ENCODE peak calls at places on chromosomes 5 and 9, in eight cellular contexts. One of them, this sample, is unnamed.

GRCh38 chr9:60546406-60546805 is 367.8 kb upstream of the SPATA31A5 start:
- DNase-seq in epithelial cell of esophagus: no peak
- DNase-seq in cardiac muscle cell: no peak
- DNase-seq in left lung: no peak
- DNase-seq in lower lobe of right lung: no peak
- DNase-seq in HFF-Myc: no peak
- DNase-seq in transverse colon: no peak
- DNase-seq in cardiac fibroblast: no peak
- DNase-seq in this sample: no peak

GRCh38 chr9:134595014-134595413 is 46.6 kb upstream of the COL5A1 start:
- DNase-seq in epithelial cell of esophagus: no peak
- DNase-seq in cardiac muscle cell: no peak
- DNase-seq in left lung: no peak
- DNase-seq in lower lobe of right lung: no peak
- DNase-seq in HFF-Myc: no peak
- DNase-seq in transverse colon: no peak
- DNase-seq in cardiac fibroblast: no peak
- DNase-seq in this sample: no peak

GRCh38 chr5:14144586-14145355 is 1.6 kb downstream of the TRIO start:
- DNase-seq in epithelial cell of esophagus: peak; percentile 86
- DNase-seq in cardiac muscle cell: peak; percentile 75
- DNase-seq in left lung: peak; percentile 91
- DNase-seq in lower lobe of right lung: peak; percentile 73
- DNase-seq in HFF-Myc: no peak
- DNase-seq in transverse colon: peak; percentile 72
- DNase-seq in cardiac fibroblast: peak; percentile 88
- DNase-seq in this sample: peak; percentile 53

GRCh38 chr5:5409151-5409810 is 13.2 kb upstream of the ICE1 start:
- DNase-seq in epithelial cell of esophagus: peak; percentile 27
- DNase-seq in cardiac muscle cell: no peak
- DNase-seq in left lung: no peak
- DNase-seq in lower lobe of right lung: no peak
- DNase-seq in HFF-Myc: no peak
- DNase-seq in transverse colon: no peak
- DNase-seq in cardiac fibroblast: no peak
- DNase-seq in this sample: no peak

GRCh38 chr5:132266031-132266835 is 8.7 kb downstream of the PDLIM4 start:
- DNase-seq in epithelial cell of esophagus: no peak
- DNase-seq in cardiac muscle cell: no peak
- DNase-seq in left lung: no peak
- DNase-seq in lower lobe of right lung: no peak
- DNase-seq in HFF-Myc: no peak
- DNase-seq in transverse colon: no peak
- DNase-seq in cardiac fibroblast: no peak
- DNase-seq in this sample: no peak

GRCh38 chr5:172713809-172714490 is 57.0 kb downstream of the DUSP1 start:
- DNase-seq in epithelial cell of esophagus: no peak
- DNase-seq in cardiac muscle cell: no peak
- DNase-seq in left lung: no peak
- DNase-seq in lower lobe of right lung: no peak
- DNase-seq in HFF-Myc: no peak
- DNase-seq in transverse colon: no peak
- DNase-seq in cardiac fibroblast: no peak
- DNase-seq in this sample: no peak

GRCh38 chr5:18745988-18746615 is 1111.8 kb downstream of the TAF11L14 start:
- DNase-seq in epithelial cell of esophagus: no peak
- DNase-seq in cardiac muscle cell: no peak
- DNase-seq in left lung: no peak
- DNase-seq in lower lobe of right lung: no peak
- DNase-seq in HFF-Myc: no peak
- DNase-seq in transverse colon: peak; percentile 37
- DNase-seq in cardiac fibroblast: peak; percentile 18
- DNase-seq in this sample: peak; percentile 8

GRCh38 chr9:101995231-101995630 is 256.8 kb upstream of the GRIN3A start:
- DNase-seq in epithelial cell of esophagus: peak; percentile 66
- DNase-seq in cardiac muscle cell: no peak
- DNase-seq in left lung: no peak
- DNase-seq in lower lobe of right lung: no peak
- DNase-seq in HFF-Myc: no peak
- DNase-seq in transverse colon: no peak
- DNase-seq in cardiac fibroblast: peak; percentile 82
- DNase-seq in this sample: no peak

GRCh38 chr9:33785914-33786313 is 9.4 kb upstream of the PRSS3 start:
- DNase-seq in epithelial cell of esophagus: no peak
- DNase-seq in cardiac muscle cell: peak; percentile 41
- DNase-seq in left lung: no peak
- DNase-seq in lower lobe of right lung: no peak
- DNase-seq in HFF-Myc: no peak
- DNase-seq in transverse colon: no peak
- DNase-seq in cardiac fibroblast: peak; percentile 57
- DNase-seq in this sample: no peak

GRCh38 chr5:142915840-142916424 is 145.8 kb downstream of the ARHGAP26 start:
- DNase-seq in epithelial cell of esophagus: peak; percentile 70
- DNase-seq in cardiac muscle cell: no peak
- DNase-seq in left lung: no peak
- DNase-seq in lower lobe of right lung: no peak
- DNase-seq in HFF-Myc: no peak
- DNase-seq in transverse colon: peak; percentile 23
- DNase-seq in cardiac fibroblast: peak; percentile 41
- DNase-seq in this sample: peak; percentile 19

GRCh38 chr5:142839711-142840441 is 69.7 kb downstream of the ARHGAP26 start:
- DNase-seq in epithelial cell of esophagus: no peak
- DNase-seq in cardiac muscle cell: peak; percentile 83
- DNase-seq in left lung: no peak
- DNase-seq in lower lobe of right lung: no peak
- DNase-seq in HFF-Myc: no peak
- DNase-seq in transverse colon: peak; percentile 35
- DNase-seq in cardiac fibroblast: peak; percentile 87
- DNase-seq in this sample: no peak

GRCh38 chr9:17625644-17626388 is 47.0 kb downstream of the SH3GL2 start:
- DNase-seq in epithelial cell of esophagus: peak; percentile 49
- DNase-seq in cardiac muscle cell: no peak
- DNase-seq in left lung: no peak
- DNase-seq in lower lobe of right lung: no peak
- DNase-seq in HFF-Myc: no peak
- DNase-seq in transverse colon: no peak
- DNase-seq in cardiac fibroblast: no peak
- DNase-seq in this sample: no peak

GRCh38 chr5:142295084-142295758 is 29.6 kb downstream of the SPRY4 start:
- DNase-seq in epithelial cell of esophagus: no peak
- DNase-seq in cardiac muscle cell: peak; percentile 45
- DNase-seq in left lung: no peak
- DNase-seq in lower lobe of right lung: no peak
- DNase-seq in HFF-Myc: no peak
- DNase-seq in transverse colon: no peak
- DNase-seq in cardiac fibroblast: peak; percentile 66
- DNase-seq in this sample: no peak

GRCh38 chr9:19028835-19029451 is 4.1 kb downstream of the SAXO1 start:
- DNase-seq in epithelial cell of esophagus: peak; percentile 69
- DNase-seq in cardiac muscle cell: peak; percentile 82
- DNase-seq in left lung: no peak
- DNase-seq in lower lobe of right lung: no peak
- DNase-seq in HFF-Myc: peak; percentile 49
- DNase-seq in transverse colon: peak; percentile 29
- DNase-seq in cardiac fibroblast: peak; percentile 85
- DNase-seq in this sample: peak; percentile 38

GRCh38 chr5:79235578-79236363 is at the start of gene JMY:
- DNase-seq in epithelial cell of esophagus: peak; percentile 84
- DNase-seq in cardiac muscle cell: peak; percentile 87
- DNase-seq in left lung: peak; percentile 93
- DNase-seq in lower lobe of right lung: peak; percentile 91
- DNase-seq in HFF-Myc: peak; percentile 33
- DNase-seq in transverse colon: peak; percentile 90
- DNase-seq in cardiac fibroblast: peak; percentile 79
- DNase-seq in this sample: peak; percentile 67

GRCh38 chr9:137222190-137223077 is at the start of gene RNF208:
- DNase-seq in epithelial cell of esophagus: no peak
- DNase-seq in cardiac muscle cell: no peak
- DNase-seq in left lung: no peak
- DNase-seq in lower lobe of right lung: no peak
- DNase-seq in HFF-Myc: no peak
- DNase-seq in transverse colon: no peak
- DNase-seq in cardiac fibroblast: no peak
- DNase-seq in this sample: no peak

GRCh38 chr9:137220317-137221094 is 1.5 kb downstream of the RNF208 start:
- DNase-seq in epithelial cell of esophagus: no peak
- DNase-seq in cardiac muscle cell: no peak
- DNase-seq in left lung: no peak
- DNase-seq in lower lobe of right lung: no peak
- DNase-seq in HFF-Myc: no peak
- DNase-seq in transverse colon: no peak
- DNase-seq in cardiac fibroblast: no peak
- DNase-seq in this sample: no peak

GRCh38 chr9:137219757-137220316 is 2.2 kb downstream of the RNF208 start:
- DNase-seq in epithelial cell of esophagus: no peak
- DNase-seq in cardiac muscle cell: no peak
- DNase-seq in left lung: no peak
- DNase-seq in lower lobe of right lung: no peak
- DNase-seq in HFF-Myc: no peak
- DNase-seq in transverse colon: no peak
- DNase-seq in cardiac fibroblast: no peak
- DNase-seq in this sample: no peak

GRCh38 chr9:137221477-137222111 is 446 bp downstream of the RNF208 start:
- DNase-seq in epithelial cell of esophagus: no peak
- DNase-seq in cardiac muscle cell: no peak
- DNase-seq in left lung: no peak
- DNase-seq in lower lobe of right lung: no peak
- DNase-seq in HFF-Myc: no peak
- DNase-seq in transverse colon: no peak
- DNase-seq in cardiac fibroblast: no peak
- DNase-seq in this sample: no peak

GRCh38 chr9:137221095-137221374 is 1.0 kb downstream of the RNF208 start:
- DNase-seq in epithelial cell of esophagus: no peak
- DNase-seq in cardiac muscle cell: no peak
- DNase-seq in left lung: no peak
- DNase-seq in lower lobe of right lung: no peak
- DNase-seq in HFF-Myc: no peak
- DNase-seq in transverse colon: no peak
- DNase-seq in cardiac fibroblast: no peak
- DNase-seq in this sample: no peak
- H3K4me3 ChIP-seq in epithelial cell of esophagus: no peak overlapping the region
- H3K4me3 ChIP-seq in cardiac muscle cell: no peak overlapping the region
- H3K4me3 ChIP-seq in left lung: no peak overlapping the region
- H3K4me3 ChIP-seq in lower lobe of right lung: no peak overlapping the region
- H3K4me3 ChIP-seq in HFF-Myc: no peak overlapping the region
- H3K4me3 ChIP-seq in transverse colon: no peak overlapping the region
- H3K4me3 ChIP-seq in cardiac fibroblast: no peak overlapping the region
- H3K4me3 ChIP-seq in this sample: no peak overlapping the region

GRCh38 chr9:95090871-95091573 is 226.5 kb downstream of the FANCC start:
- DNase-seq in epithelial cell of esophagus: no peak
- DNase-seq in cardiac muscle cell: no peak
- DNase-seq in left lung: no peak
- DNase-seq in lower lobe of right lung: no peak
- DNase-seq in HFF-Myc: no peak
- DNase-seq in transverse colon: no peak
- DNase-seq in cardiac fibroblast: no peak
- DNase-seq in this sample: no peak
- TF ChIP-seq CTCF in epithelial cell of esophagus: no peak
- TF ChIP-seq CTCF in cardiac muscle cell: no peak
- TF ChIP-seq CTCF in left lung: no peak
- TF ChIP-seq CTCF in lower lobe of right lung: no peak
- TF ChIP-seq CTCF in HFF-Myc: no peak
- TF ChIP-seq CTCF in transverse colon: no peak
- TF ChIP-seq CTCF in cardiac fibroblast: no peak
- TF ChIP-seq CTCF in this sample: no peak

DNA sequence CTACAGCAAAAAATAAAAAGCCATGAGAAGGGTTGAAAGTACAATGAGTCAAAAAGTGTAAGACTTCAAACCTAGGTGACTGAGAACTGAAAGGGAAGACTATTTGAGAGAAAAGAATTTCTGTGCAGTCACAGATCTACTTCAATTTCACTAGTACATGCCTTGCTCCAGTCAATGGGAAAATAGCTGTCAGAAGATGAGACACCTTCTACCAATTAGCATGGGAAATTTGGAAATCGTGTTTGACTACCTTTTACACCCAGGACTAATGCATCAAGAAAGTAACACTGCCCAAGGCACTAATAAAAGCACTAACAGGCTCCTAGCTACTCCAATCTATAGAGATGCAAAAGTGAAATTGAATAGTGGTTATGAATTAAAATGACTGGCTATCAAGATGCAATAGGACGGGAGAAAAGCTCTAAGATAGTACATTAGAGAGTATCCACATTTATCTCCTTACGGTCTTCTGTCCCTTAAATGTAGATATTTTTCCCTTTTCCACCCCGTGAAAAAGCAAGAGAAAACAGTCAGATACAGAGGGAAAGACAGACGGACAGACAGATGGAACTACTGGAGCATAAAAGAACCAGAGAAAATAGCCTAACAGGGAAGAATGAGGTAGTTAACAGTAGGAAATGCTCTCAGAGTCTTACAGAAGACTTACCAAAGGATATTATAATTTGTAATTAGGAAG is 15.2 kb downstream of the ERP44 start:
- DNase-seq in epithelial cell of esophagus: no peak
- DNase-seq in cardiac muscle cell: no peak
- DNase-seq in left lung: no peak
- DNase-seq in lower lobe of right lung: no peak
- DNase-seq in HFF-Myc: no peak
- DNase-seq in transverse colon: no peak
- DNase-seq in cardiac fibroblast: no peak
- DNase-seq in this sample: no peak
- H3K4me3 ChIP-seq in epithelial cell of esophagus: no peak overlapping the region
- H3K4me3 ChIP-seq in cardiac muscle cell: no peak overlapping the region
- H3K4me3 ChIP-seq in left lung: no peak overlapping the region
- H3K4me3 ChIP-seq in lower lobe of right lung: no peak overlapping the region
- H3K4me3 ChIP-seq in HFF-Myc: no peak overlapping the region
- H3K4me3 ChIP-seq in transverse colon: no peak overlapping the region
- H3K4me3 ChIP-seq in cardiac fibroblast: no peak overlapping the region
- H3K4me3 ChIP-seq in this sample: no peak overlapping the region

GRCh38 chr5:154948313-154948712 is 7.4 kb downstream of the MRPL22 start:
- DNase-seq in epithelial cell of esophagus: no peak
- DNase-seq in cardiac muscle cell: no peak
- DNase-seq in left lung: no peak
- DNase-seq in lower lobe of right lung: no peak
- DNase-seq in HFF-Myc: no peak
- DNase-seq in transverse colon: no peak
- DNase-seq in cardiac fibroblast: no peak
- DNase-seq in this sample: no peak

GRCh38 chr5:154943527-154943926 is 2.7 kb downstream of the MRPL22 start:
- DNase-seq in epithelial cell of esophagus: no peak
- DNase-seq in cardiac muscle cell: no peak
- DNase-seq in left lung: no peak
- DNase-seq in lower lobe of right lung: no peak
- DNase-seq in HFF-Myc: no peak
- DNase-seq in transverse colon: no peak
- DNase-seq in cardiac fibroblast: no peak
- DNase-seq in this sample: no peak

GRCh38 chr5:154947778-154948177 is 6.9 kb downstream of the MRPL22 start:
- DNase-seq in epithelial cell of esophagus: no peak
- DNase-seq in cardiac muscle cell: no peak
- DNase-seq in left lung: no peak
- DNase-seq in lower lobe of right lung: no peak
- DNase-seq in HFF-Myc: no peak
- DNase-seq in transverse colon: no peak
- DNase-seq in cardiac fibroblast: no peak
- DNase-seq in this sample: no peak

GRCh38 chr5:154944716-154945115 is 3.8 kb downstream of the MRPL22 start:
- DNase-seq in epithelial cell of esophagus: no peak
- DNase-seq in cardiac muscle cell: no peak
- DNase-seq in left lung: no peak
- DNase-seq in lower lobe of right lung: no peak
- DNase-seq in HFF-Myc: no peak
- DNase-seq in transverse colon: no peak
- DNase-seq in cardiac fibroblast: no peak
- DNase-seq in this sample: no peak

GRCh38 chr5:154945695-154946301 is 4.9 kb downstream of the MRPL22 start:
- DNase-seq in epithelial cell of esophagus: peak; percentile 37
- DNase-seq in cardiac muscle cell: peak; percentile 38
- DNase-seq in left lung: no peak
- DNase-seq in lower lobe of right lung: no peak
- DNase-seq in HFF-Myc: no peak
- DNase-seq in transverse colon: no peak
- DNase-seq in cardiac fibroblast: peak; percentile 57
- DNase-seq in this sample: no peak
- TF ChIP-seq CTCF in epithelial cell of esophagus: peak; percentile 50
- TF ChIP-seq CTCF in cardiac muscle cell: peak; percentile 62
- TF ChIP-seq CTCF in left lung: peak; percentile 53
- TF ChIP-seq CTCF in lower lobe of right lung: peak; percentile 62
- TF ChIP-seq CTCF in HFF-Myc: peak; percentile 38
- TF ChIP-seq CTCF in transverse colon: peak; percentile 55
- TF ChIP-seq CTCF in cardiac fibroblast: peak; percentile 49
- TF ChIP-seq CTCF in this sample: peak; percentile 39